ENCODE peak calls at places on chromosomes 13 and 19, in six cellular contexts. L is HTR-8/SVneo, Y is HFFc6, D is activated gamma-delta T cell, M is NB4, H is T-helper 2 cell. X is an unnamed sample.

GRCh38 chr13:50403311-50403710 is 388.1 kb downstream of the KCNRG start:
- DNase-seq in L (no peak), Y (no peak), D (no peak), M (no peak), H (no peak), X (no peak)

GRCh38 chr13:100130092-100130491 is 41.2 kb downstream of the PCCA start:
- DNase-seq in L (no peak), Y (no peak), D (no peak), M (no peak), H (no peak), X (no peak)

GRCh38 chr19:3003046-3003445 is 25.7 kb downstream of the TLE6 start:
- DNase-seq in L (no peak), Y (no peak), D (no peak), M (no peak), H (no peak), X (no peak)

GRCh38 chr13:94552095-94552494 is 43.9 kb downstream of the TGDS start:
- DNase-seq in L (no peak), Y (no peak), D (no peak), M (no peak), H (no peak), X (no peak)

GRCh38 chr19:57560049-57560491 is 407 bp upstream of the ZNF550 start:
- DNase-seq in L (peak), Y (peak), D (no peak), M (no peak), H (no peak), X (no peak)

GRCh38 chr19:20385056-20385455 is 180.5 kb downstream of the ZNF737 start:
- DNase-seq in L (no peak), Y (no peak), D (no peak), M (no peak), H (no peak), X (no peak)

GRCh38 chr19:15225797-15226196 is 6.5 kb downstream of the EPHX3 start:
- DNase-seq in L (no peak), Y (no peak), D (no peak), M (no peak), H (no peak), X (no peak)

GRCh38 chr13:69565334-69565733 is 542.3 kb upstream of the ATXN8OS start:
- DNase-seq in L (peak), Y (peak), D (no peak), M (peak), H (peak), X (no peak)

GRCh38 chr19:8487137-8487851 is 15.1 kb downstream of the PRAM1 start:
- DNase-seq in L (no peak), Y (no peak), D (no peak), M (peak), H (peak), X (peak)

GRCh38 chr13:85284349-85284748 is 514.9 kb downstream of the SLITRK6 start:
- DNase-seq in L (no peak), Y (no peak), D (no peak), M (no peak), H (no peak), X (no peak)

GRCh38 chr19:28556371-28556770 is 656.6 kb downstream of the UQCRFS1 start:
- DNase-seq in L (no peak), Y (no peak), D (no peak), M (no peak), H (no peak), X (no peak)

GRCh38 chr19:19485998-19486290 is 29.4 kb downstream of the TSSK6 start:
- DNase-seq in L (no peak), Y (no peak), D (no peak), M (no peak), H (no peak), X (no peak)

GRCh38 chr13:108957369-108958012 is 328.1 kb downstream of the MYO16 start:
- DNase-seq in L (peak), Y (peak), D (no peak), M (no peak), H (no peak), X (no peak)

GRCh38 chr19:15096223-15096622 is 11.0 kb upstream of the SYDE1 start:
- DNase-seq in L (no peak), Y (no peak), D (no peak), M (no peak), H (no peak), X (no peak)

GRCh38 chr13:21100211-21100610 is 38.8 kb upstream of the LATS2 start:
- DNase-seq in L (no peak), Y (no peak), D (no peak), M (no peak), H (no peak), X (peak)

GRCh38 chr19:38243279-38243673 is 12.9 kb downstream of the PPP1R14A start:
- DNase-seq in L (no peak), Y (no peak), D (no peak), M (no peak), H (peak), X (no peak)

GRCh38 chr13:112244495-112245177 is 131.5 kb upstream of the SPACA7 start:
- DNase-seq in L (no peak), Y (no peak), D (no peak), M (no peak), H (no peak), X (peak)

GRCh38 chr19:23896912-23897311 is 17.8 kb upstream of the ZNF726 start:
- DNase-seq in L (no peak), Y (no peak), D (no peak), M (no peak), H (no peak), X (no peak)

GRCh38 chr19:28130066-28130511 is 1082.9 kb downstream of the UQCRFS1 start:
- DNase-seq in L (no peak), Y (no peak), D (no peak), M (no peak), H (no peak), X (no peak)

GRCh38 chr13:50910483-50910805 is 853 bp downstream of the RNASEH2B start:
- DNase-seq in L (peak), Y (peak), D (no peak), M (peak), H (no peak), X (no peak)

GRCh38 chr13:44876782-44877324 is 112.4 kb downstream of the NUFIP1 start:
- DNase-seq in L (no peak), Y (no peak), D (no peak), M (peak), H (no peak), X (no peak)

GRCh38 chr19:45506246-45506990 is 861 bp upstream of the VASP start:
- DNase-seq in L (peak), Y (peak), D (peak), M (peak), H (peak), X (peak)

GRCh38 chr13:30792257-30793000 is 57.1 kb downstream of the ALOX5AP start:
- DNase-seq in L (peak), Y (peak), D (no peak), M (no peak), H (no peak), X (no peak)

X was measured in activated CD8-positive, alpha-beta memory T cell treated with anti-CD3 and anti-CD28 coated beads for 24 hours.